ENCODE peak calls at places on chromosomes 12 and 14, in eight cellular contexts. One of them, this sample, is unnamed.

GRCh38 chr12:8780389-8780788 is 42.0 kb upstream of the A2ML1 start:
- DNase-seq in dorsolateral prefrontal cortex: no peak
- DNase-seq in WERI-Rb-1: no peak
- DNase-seq in osteoblast: peak
- DNase-seq in GM12865: peak
- DNase-seq in astrocyte of the cerebellum: peak
- DNase-seq in nephron progenitor cell: no peak
- DNase-seq in adrenal gland: no peak
- DNase-seq in this sample: no peak

GRCh38 chr12:72499244-72499643 is 227.1 kb downstream of the TRHDE start:
- DNase-seq in nephron progenitor cell: no peak
- DNase-seq in WERI-Rb-1: no peak
- DNase-seq in dorsolateral prefrontal cortex: no peak
- DNase-seq in adrenal gland: no peak
- DNase-seq in GM12865: no peak
- DNase-seq in astrocyte of the cerebellum: no peak
- DNase-seq in osteoblast: no peak
- DNase-seq in this sample: no peak

GRCh38 chr12:52005903-52006703 is 643 bp upstream of the TAMALIN start:
- DNase-seq in nephron progenitor cell: peak
- DNase-seq in adrenal gland: peak
- DNase-seq in osteoblast: peak
- DNase-seq in WERI-Rb-1: no peak
- DNase-seq in GM12865: peak
- DNase-seq in astrocyte of the cerebellum: no peak
- DNase-seq in dorsolateral prefrontal cortex: peak
- DNase-seq in this sample: no peak

GRCh38 chr12:45216983-45217485 is 1.1 kb downstream of the ANO6 start:
- DNase-seq in GM12865: no peak
- DNase-seq in WERI-Rb-1: no peak
- DNase-seq in astrocyte of the cerebellum: no peak
- DNase-seq in adrenal gland: no peak
- DNase-seq in nephron progenitor cell: no peak
- DNase-seq in osteoblast: no peak
- DNase-seq in dorsolateral prefrontal cortex: no peak
- DNase-seq in this sample: no peak

GRCh38 chr12:76127588-76127987 is 43.1 kb upstream of the NAP1L1 start:
- DNase-seq in GM12865: no peak
- DNase-seq in osteoblast: no peak
- DNase-seq in adrenal gland: no peak
- DNase-seq in WERI-Rb-1: no peak
- DNase-seq in astrocyte of the cerebellum: no peak
- DNase-seq in nephron progenitor cell: no peak
- DNase-seq in dorsolateral prefrontal cortex: no peak
- DNase-seq in this sample: no peak

GRCh38 chr14:59870277-59871165 is at the start of gene RTN1:
- DNase-seq in dorsolateral prefrontal cortex: peak
- DNase-seq in astrocyte of the cerebellum: no peak
- DNase-seq in GM12865: peak
- DNase-seq in adrenal gland: peak
- DNase-seq in nephron progenitor cell: peak
- DNase-seq in WERI-Rb-1: peak
- DNase-seq in osteoblast: peak
- DNase-seq in this sample: no peak

GRCh38 chr12:30440826-30441602 is 254.7 kb downstream of the IPO8 start:
- DNase-seq in WERI-Rb-1: peak
- DNase-seq in astrocyte of the cerebellum: no peak
- DNase-seq in osteoblast: no peak
- DNase-seq in dorsolateral prefrontal cortex: no peak
- DNase-seq in adrenal gland: no peak
- DNase-seq in nephron progenitor cell: peak
- DNase-seq in GM12865: peak
- DNase-seq in this sample: no peak

GRCh38 chr14:23483216-23483854 is 13.8 kb downstream of the NGDN start:
- DNase-seq in GM12865: peak
- DNase-seq in nephron progenitor cell: peak
- DNase-seq in osteoblast: no peak
- DNase-seq in WERI-Rb-1: peak
- DNase-seq in dorsolateral prefrontal cortex: peak
- DNase-seq in astrocyte of the cerebellum: no peak
- DNase-seq in adrenal gland: no peak
- DNase-seq in this sample: no peak

GRCh38 chr12:65779091-65779642 is 45.1 kb upstream of the HMGA2 start:
- DNase-seq in astrocyte of the cerebellum: no peak
- DNase-seq in GM12865: no peak
- DNase-seq in osteoblast: no peak
- DNase-seq in nephron progenitor cell: no peak
- DNase-seq in adrenal gland: no peak
- DNase-seq in dorsolateral prefrontal cortex: no peak
- DNase-seq in WERI-Rb-1: no peak
- DNase-seq in this sample: no peak

GRCh38 chr14:33357225-33358010 is 418.7 kb downstream of the NPAS3 start:
- DNase-seq in osteoblast: no peak
- DNase-seq in GM12865: no peak
- DNase-seq in adrenal gland: no peak
- DNase-seq in astrocyte of the cerebellum: no peak
- DNase-seq in nephron progenitor cell: no peak
- DNase-seq in WERI-Rb-1: no peak
- DNase-seq in dorsolateral prefrontal cortex: peak
- DNase-seq in this sample: no peak

GRCh38 chr12:111339306-111339938 is 29.5 kb downstream of the PHETA1 start:
- DNase-seq in nephron progenitor cell: no peak
- DNase-seq in GM12865: no peak
- DNase-seq in astrocyte of the cerebellum: no peak
- DNase-seq in osteoblast: no peak
- DNase-seq in dorsolateral prefrontal cortex: no peak
- DNase-seq in adrenal gland: no peak
- DNase-seq in WERI-Rb-1: no peak
- DNase-seq in this sample: no peak

GRCh38 chr12:57227315-57228115 is 2.0 kb upstream of the SHMT2 start:
- DNase-seq in nephron progenitor cell: no peak
- DNase-seq in dorsolateral prefrontal cortex: no peak
- DNase-seq in astrocyte of the cerebellum: no peak
- DNase-seq in osteoblast: no peak
- DNase-seq in GM12865: no peak
- DNase-seq in adrenal gland: no peak
- DNase-seq in WERI-Rb-1: no peak
- DNase-seq in this sample: no peak

GRCh38 chr14:61627612-61628011 is 67.7 kb upstream of the HIF1A start:
- DNase-seq in WERI-Rb-1: no peak
- DNase-seq in astrocyte of the cerebellum: no peak
- DNase-seq in adrenal gland: no peak
- DNase-seq in osteoblast: no peak
- DNase-seq in dorsolateral prefrontal cortex: no peak
- DNase-seq in GM12865: no peak
- DNase-seq in nephron progenitor cell: no peak
- DNase-seq in this sample: no peak

GRCh38 chr14:76767681-76768055 is 6.4 kb downstream of the VASH1 start:
- DNase-seq in osteoblast: peak
- DNase-seq in adrenal gland: no peak
- DNase-seq in WERI-Rb-1: no peak
- DNase-seq in GM12865: no peak
- DNase-seq in astrocyte of the cerebellum: no peak
- DNase-seq in nephron progenitor cell: no peak
- DNase-seq in dorsolateral prefrontal cortex: no peak
- DNase-seq in this sample: peak

GRCh38 chr14:86766469-86766868 is 1226.5 kb downstream of the GALC start:
- DNase-seq in dorsolateral prefrontal cortex: no peak
- DNase-seq in adrenal gland: no peak
- DNase-seq in nephron progenitor cell: no peak
- DNase-seq in osteoblast: no peak
- DNase-seq in WERI-Rb-1: no peak
- DNase-seq in GM12865: no peak
- DNase-seq in astrocyte of the cerebellum: no peak
- DNase-seq in this sample: no peak

GRCh38 chr12:69469854-69470188 is 367 bp upstream of the FRS2 start:
- DNase-seq in WERI-Rb-1: no peak
- DNase-seq in astrocyte of the cerebellum: no peak
- DNase-seq in adrenal gland: no peak
- DNase-seq in nephron progenitor cell: no peak
- DNase-seq in GM12865: no peak
- DNase-seq in osteoblast: no peak
- DNase-seq in dorsolateral prefrontal cortex: no peak
- DNase-seq in this sample: no peak

GRCh38 chr14:99879401-99880295 is 86.4 kb downstream of the EML1 start:
- DNase-seq in GM12865: no peak
- DNase-seq in adrenal gland: no peak
- DNase-seq in nephron progenitor cell: no peak
- DNase-seq in dorsolateral prefrontal cortex: no peak
- DNase-seq in WERI-Rb-1: peak
- DNase-seq in astrocyte of the cerebellum: peak
- DNase-seq in osteoblast: peak
- DNase-seq in this sample: no peak

GRCh38 chr12:102539651-102540553 is 59.5 kb upstream of the IGF1 start:
- DNase-seq in astrocyte of the cerebellum: no peak
- DNase-seq in osteoblast: peak
- DNase-seq in dorsolateral prefrontal cortex: no peak
- DNase-seq in nephron progenitor cell: peak
- DNase-seq in adrenal gland: no peak
- DNase-seq in GM12865: no peak
- DNase-seq in WERI-Rb-1: no peak
- DNase-seq in this sample: no peak
- TF ChIP-seq CTCF in astrocyte of the cerebellum: no peak
- TF ChIP-seq CTCF in osteoblast: no peak
- TF ChIP-seq CTCF in dorsolateral prefrontal cortex: no peak
- TF ChIP-seq CTCF in nephron progenitor cell: no peak
- TF ChIP-seq CTCF in adrenal gland: no peak
- TF ChIP-seq CTCF in GM12865: no peak
- TF ChIP-seq CTCF in WERI-Rb-1: no peak
- TF ChIP-seq CTCF in this sample: no peak

GRCh38 chr12:132560831-132561783 is 49.3 kb downstream of the LRCOL1 start:
- DNase-seq in astrocyte of the cerebellum: peak
- DNase-seq in WERI-Rb-1: peak
- DNase-seq in adrenal gland: peak
- DNase-seq in nephron progenitor cell: peak
- DNase-seq in GM12865: peak
- DNase-seq in osteoblast: peak
- DNase-seq in dorsolateral prefrontal cortex: no peak
- DNase-seq in this sample: no peak

GRCh38 chr12:132559652-132560420 is 50.5 kb downstream of the LRCOL1 start:
- DNase-seq in dorsolateral prefrontal cortex: no peak
- DNase-seq in GM12865: peak
- DNase-seq in nephron progenitor cell: peak
- DNase-seq in osteoblast: peak
- DNase-seq in astrocyte of the cerebellum: no peak
- DNase-seq in WERI-Rb-1: peak
- DNase-seq in adrenal gland: peak
- DNase-seq in this sample: no peak

GRCh38 chr12:132558861-132559623 is 51.3 kb downstream of the LRCOL1 start:
- DNase-seq in dorsolateral prefrontal cortex: no peak
- DNase-seq in WERI-Rb-1: peak
- DNase-seq in GM12865: peak
- DNase-seq in osteoblast: peak
- DNase-seq in astrocyte of the cerebellum: no peak
- DNase-seq in adrenal gland: no peak
- DNase-seq in nephron progenitor cell: peak
- DNase-seq in this sample: no peak

GRCh38 chr12:132561784-132562156 is 48.6 kb downstream of the LRCOL1 start:
- DNase-seq in WERI-Rb-1: peak
- DNase-seq in astrocyte of the cerebellum: no peak
- DNase-seq in GM12865: peak
- DNase-seq in osteoblast: peak
- DNase-seq in adrenal gland: peak
- DNase-seq in nephron progenitor cell: peak
- DNase-seq in dorsolateral prefrontal cortex: no peak
- DNase-seq in this sample: no peak

GRCh38 chr12:132560421-132560830 is 50.0 kb downstream of the LRCOL1 start:
- DNase-seq in osteoblast: no peak
- DNase-seq in astrocyte of the cerebellum: no peak
- DNase-seq in adrenal gland: no peak
- DNase-seq in dorsolateral prefrontal cortex: no peak
- DNase-seq in nephron progenitor cell: peak
- DNase-seq in WERI-Rb-1: peak
- DNase-seq in GM12865: peak
- DNase-seq in this sample: no peak
- TF ChIP-seq CTCF in osteoblast: no peak
- TF ChIP-seq CTCF in astrocyte of the cerebellum: no peak
- TF ChIP-seq CTCF in adrenal gland: no peak
- TF ChIP-seq CTCF in dorsolateral prefrontal cortex: no peak
- TF ChIP-seq CTCF in nephron progenitor cell: no peak
- TF ChIP-seq CTCF in WERI-Rb-1: no peak
- TF ChIP-seq CTCF in GM12865: no peak
- TF ChIP-seq CTCF in this sample: no peak

DNA sequence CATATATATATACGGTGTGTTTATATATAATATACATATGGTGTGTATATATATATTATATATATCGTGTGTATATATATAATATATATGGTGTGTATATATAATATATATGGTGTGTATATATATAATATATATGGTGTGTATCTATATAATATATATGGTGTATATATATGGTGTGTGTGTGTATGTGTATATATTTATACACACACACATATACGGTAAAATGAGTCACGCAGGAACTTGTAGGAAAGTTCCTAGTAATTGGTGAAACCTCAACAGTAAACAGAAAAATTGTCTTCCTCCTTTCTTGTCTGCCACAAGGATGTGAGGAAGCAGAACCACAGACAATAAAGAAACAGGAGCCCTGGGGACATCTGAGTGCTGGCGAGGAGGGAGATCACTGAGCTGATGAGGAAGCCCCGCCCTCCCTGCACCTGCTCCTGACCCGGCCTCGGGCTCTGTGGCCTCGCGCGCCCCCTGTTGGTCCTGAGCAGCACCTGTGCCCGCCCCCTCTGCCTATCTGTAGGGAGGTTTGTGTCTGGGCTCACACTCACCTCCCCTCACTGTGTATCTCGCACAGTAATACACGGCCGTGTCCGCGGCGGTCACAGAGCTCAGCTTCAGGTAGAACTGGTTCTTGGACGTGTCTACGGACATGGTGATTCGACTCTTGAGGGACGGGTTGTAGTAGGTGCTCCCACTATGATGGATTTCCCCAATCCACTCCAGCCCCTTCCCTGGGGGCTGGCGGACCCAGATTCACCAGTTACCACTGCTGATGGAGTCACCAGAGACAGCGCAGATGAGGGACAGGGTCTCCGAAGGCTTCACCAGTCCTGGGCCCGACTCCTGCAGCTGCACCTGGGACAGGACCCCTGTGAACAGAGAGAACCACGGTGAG is 1079.4 kb downstream of the TMEM121 start:
- DNase-seq in GM12865: peak
- DNase-seq in nephron progenitor cell: no peak
- DNase-seq in adrenal gland: no peak
- DNase-seq in astrocyte of the cerebellum: no peak
- DNase-seq in osteoblast: no peak
- DNase-seq in dorsolateral prefrontal cortex: no peak
- DNase-seq in WERI-Rb-1: peak
- DNase-seq in this sample: no peak
- TF ChIP-seq CTCF in GM12865: peak
- TF ChIP-seq CTCF in nephron progenitor cell: no peak
- TF ChIP-seq CTCF in adrenal gland: no peak
- TF ChIP-seq CTCF in astrocyte of the cerebellum: no peak
- TF ChIP-seq CTCF in osteoblast: no peak
- TF ChIP-seq CTCF in dorsolateral prefrontal cortex: no peak
- TF ChIP-seq CTCF in WERI-Rb-1: peak
- TF ChIP-seq CTCF in this sample: no peak

DNA sequence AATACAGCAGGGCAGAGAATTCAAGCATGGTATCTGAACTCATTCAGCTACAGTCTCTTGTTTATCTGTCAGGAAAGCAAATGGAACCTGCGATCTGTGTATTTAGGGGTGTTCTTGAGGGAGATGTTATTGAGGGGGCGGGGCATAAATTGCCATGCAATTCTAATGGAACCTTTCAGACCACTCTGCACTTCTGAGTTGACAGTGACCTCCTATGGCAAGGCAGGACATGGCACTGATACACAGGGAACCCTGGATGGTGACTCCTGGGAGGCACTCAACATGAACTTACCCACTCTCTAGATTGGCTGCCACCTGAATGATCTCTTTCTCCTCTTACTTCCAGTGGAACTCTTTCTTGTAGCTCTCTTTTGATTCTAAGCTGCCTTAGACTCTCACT is 787.3 kb downstream of the VRK1 start:
- DNase-seq in dorsolateral prefrontal cortex: no peak
- DNase-seq in GM12865: peak
- DNase-seq in WERI-Rb-1: no peak
- DNase-seq in adrenal gland: no peak
- DNase-seq in nephron progenitor cell: no peak
- DNase-seq in astrocyte of the cerebellum: no peak
- DNase-seq in osteoblast: no peak
- DNase-seq in this sample: no peak
- TF ChIP-seq CTCF in dorsolateral prefrontal cortex: no peak
- TF ChIP-seq CTCF in GM12865: peak
- TF ChIP-seq CTCF in WERI-Rb-1: no peak
- TF ChIP-seq CTCF in adrenal gland: no peak
- TF ChIP-seq CTCF in nephron progenitor cell: no peak
- TF ChIP-seq CTCF in astrocyte of the cerebellum: no peak
- TF ChIP-seq CTCF in osteoblast: no peak
- TF ChIP-seq CTCF in this sample: no peak